ENCODE peak calls at places on chromosomes 12 and 14, in ten cellular contexts. One of them, this sample, is unnamed.

GRCh38 chr12:49244161-49244560 is 20.7 kb upstream of the TUBA1C start:
- DNase-seq in prostate gland: no peak
- DNase-seq in PC-3: no peak
- DNase-seq in Panc1: no peak
- DNase-seq in IMR-90: peak; percentile 82
- DNase-seq in heart left ventricle: no peak
- DNase-seq in A549: no peak
- DNase-seq in naive thymus-derived CD4-positive, alpha-beta T cell: no peak
- DNase-seq in mucosa of descending colon: no peak
- DNase-seq in lung: no peak
- DNase-seq in this sample: no peak

GRCh38 chr14:59281613-59282012 is 93.1 kb downstream of the DAAM1 start:
- DNase-seq in prostate gland: no peak
- DNase-seq in PC-3: peak; percentile 95
- DNase-seq in Panc1: no peak
- DNase-seq in IMR-90: peak; percentile 72
- DNase-seq in heart left ventricle: no peak
- DNase-seq in A549: no peak
- DNase-seq in naive thymus-derived CD4-positive, alpha-beta T cell: no peak
- DNase-seq in mucosa of descending colon: no peak
- DNase-seq in lung: no peak
- DNase-seq in this sample: no peak

GRCh38 chr12:102953221-102953620 is 4.3 kb upstream of the ASCL1 start:
- DNase-seq in prostate gland: no peak
- DNase-seq in PC-3: no peak
- DNase-seq in Panc1: no peak
- DNase-seq in IMR-90: no peak
- DNase-seq in heart left ventricle: no peak
- DNase-seq in A549: no peak
- DNase-seq in naive thymus-derived CD4-positive, alpha-beta T cell: no peak
- DNase-seq in mucosa of descending colon: no peak
- DNase-seq in lung: no peak
- DNase-seq in this sample: no peak

GRCh38 chr14:74302160-74302628 is 540 bp downstream of the ABCD4 start:
- DNase-seq in prostate gland: no peak
- DNase-seq in PC-3: peak; percentile 43
- DNase-seq in Panc1: no peak
- DNase-seq in IMR-90: peak; percentile 56
- DNase-seq in heart left ventricle: no peak
- DNase-seq in A549: peak; percentile 51
- DNase-seq in naive thymus-derived CD4-positive, alpha-beta T cell: peak; percentile 70
- DNase-seq in mucosa of descending colon: no peak
- DNase-seq in lung: no peak
- DNase-seq in this sample: no peak

GRCh38 chr12:78149459-78149858 is 318.8 kb downstream of the NAV3 start:
- DNase-seq in prostate gland: no peak
- DNase-seq in PC-3: no peak
- DNase-seq in Panc1: no peak
- DNase-seq in IMR-90: no peak
- DNase-seq in heart left ventricle: no peak
- DNase-seq in A549: no peak
- DNase-seq in naive thymus-derived CD4-positive, alpha-beta T cell: no peak
- DNase-seq in mucosa of descending colon: no peak
- DNase-seq in lung: no peak
- DNase-seq in this sample: no peak

GRCh38 chr14:59389936-59390335 is 75.2 kb downstream of the GPR135 start:
- DNase-seq in prostate gland: no peak
- DNase-seq in PC-3: no peak
- DNase-seq in Panc1: no peak
- DNase-seq in IMR-90: peak; percentile 25
- DNase-seq in heart left ventricle: no peak
- DNase-seq in A549: no peak
- DNase-seq in naive thymus-derived CD4-positive, alpha-beta T cell: no peak
- DNase-seq in mucosa of descending colon: no peak
- DNase-seq in lung: no peak
- DNase-seq in this sample: no peak

GRCh38 chr12:3034067-3034750 is 43.0 kb upstream of the TSPAN9 start:
- DNase-seq in prostate gland: no peak
- DNase-seq in PC-3: peak; percentile 59
- DNase-seq in Panc1: no peak
- DNase-seq in IMR-90: peak; percentile 71
- DNase-seq in heart left ventricle: peak; percentile 62
- DNase-seq in A549: peak; percentile 79
- DNase-seq in naive thymus-derived CD4-positive, alpha-beta T cell: peak; percentile 11
- DNase-seq in mucosa of descending colon: peak; percentile 66
- DNase-seq in lung: peak; percentile 51
- DNase-seq in this sample: peak; percentile 92

GRCh38 chr12:48525332-48525731 is at the start of gene OR8S1:
- DNase-seq in prostate gland: no peak
- DNase-seq in PC-3: no peak
- DNase-seq in Panc1: no peak
- DNase-seq in IMR-90: no peak
- DNase-seq in heart left ventricle: no peak
- DNase-seq in A549: no peak
- DNase-seq in naive thymus-derived CD4-positive, alpha-beta T cell: no peak
- DNase-seq in mucosa of descending colon: no peak
- DNase-seq in lung: no peak
- DNase-seq in this sample: no peak

GRCh38 chr12:66596189-66596588 is 82.7 kb downstream of the GRIP1 start:
- DNase-seq in prostate gland: no peak
- DNase-seq in PC-3: peak; percentile 75
- DNase-seq in Panc1: no peak
- DNase-seq in IMR-90: peak; percentile 7
- DNase-seq in heart left ventricle: no peak
- DNase-seq in A549: no peak
- DNase-seq in naive thymus-derived CD4-positive, alpha-beta T cell: no peak
- DNase-seq in mucosa of descending colon: no peak
- DNase-seq in lung: no peak
- DNase-seq in this sample: no peak

GRCh38 chr12:54394281-54394719 is 9.8 kb upstream of the ZNF385A start:
- DNase-seq in prostate gland: peak; percentile 67
- DNase-seq in PC-3: peak; percentile 88
- DNase-seq in Panc1: no peak
- DNase-seq in IMR-90: peak; percentile 56
- DNase-seq in heart left ventricle: no peak
- DNase-seq in A549: peak; percentile 68
- DNase-seq in naive thymus-derived CD4-positive, alpha-beta T cell: peak; percentile 13
- DNase-seq in mucosa of descending colon: no peak
- DNase-seq in lung: peak; percentile 64
- DNase-seq in this sample: no peak

GRCh38 chr12:81206425-81206824 is 128.5 kb downstream of the ACSS3 start:
- DNase-seq in prostate gland: no peak
- DNase-seq in PC-3: no peak
- DNase-seq in Panc1: no peak
- DNase-seq in IMR-90: no peak
- DNase-seq in heart left ventricle: no peak
- DNase-seq in A549: no peak
- DNase-seq in naive thymus-derived CD4-positive, alpha-beta T cell: no peak
- DNase-seq in mucosa of descending colon: no peak
- DNase-seq in lung: no peak
- DNase-seq in this sample: no peak
- H3K4me1 ChIP-seq in prostate gland: no peaks in the 10 kb centered on the region
- H3K4me1 ChIP-seq in PC-3: peaks cover 11% of the 10 kb centered on the region
- H3K4me1 ChIP-seq in Panc1: no peaks in the 10 kb centered on the region
- H3K4me1 ChIP-seq in IMR-90: no peaks in the 10 kb centered on the region
- H3K4me1 ChIP-seq in heart left ventricle: peaks cover 33% of the 10 kb centered on the region
- H3K4me1 ChIP-seq in A549: no peaks in the 10 kb centered on the region
- H3K4me1 ChIP-seq in naive thymus-derived CD4-positive, alpha-beta T cell: no peaks in the 10 kb centered on the region
- H3K4me1 ChIP-seq in mucosa of descending colon: peaks cover 12% of the 10 kb centered on the region
- H3K4me1 ChIP-seq in lung: no peaks in the 10 kb centered on the region
- H3K4me1 ChIP-seq in this sample: no peaks in the 10 kb centered on the region

GRCh38 chr12:130163461-130164215 is 1.4 kb downstream of the FZD10 start:
- DNase-seq in prostate gland: no peak
- DNase-seq in PC-3: no peak
- DNase-seq in Panc1: no peak
- DNase-seq in IMR-90: no peak
- DNase-seq in heart left ventricle: no peak
- DNase-seq in A549: no peak
- DNase-seq in naive thymus-derived CD4-positive, alpha-beta T cell: no peak
- DNase-seq in mucosa of descending colon: no peak
- DNase-seq in lung: no peak
- DNase-seq in this sample: no peak
- H3K4me3 ChIP-seq in prostate gland: peak overlapping the region; percentile 35
- H3K4me3 ChIP-seq in PC-3: no peak overlapping the region
- H3K4me3 ChIP-seq in Panc1: no peak overlapping the region
- H3K4me3 ChIP-seq in IMR-90: no peak overlapping the region
- H3K4me3 ChIP-seq in heart left ventricle: peak overlapping the region; percentile 0
- H3K4me3 ChIP-seq in A549: no peak overlapping the region
- H3K4me3 ChIP-seq in naive thymus-derived CD4-positive, alpha-beta T cell: no peak overlapping the region
- H3K4me3 ChIP-seq in mucosa of descending colon: no peak overlapping the region
- H3K4me3 ChIP-seq in lung: no peak overlapping the region
- H3K4me3 ChIP-seq in this sample: no peak overlapping the region

DNA sequence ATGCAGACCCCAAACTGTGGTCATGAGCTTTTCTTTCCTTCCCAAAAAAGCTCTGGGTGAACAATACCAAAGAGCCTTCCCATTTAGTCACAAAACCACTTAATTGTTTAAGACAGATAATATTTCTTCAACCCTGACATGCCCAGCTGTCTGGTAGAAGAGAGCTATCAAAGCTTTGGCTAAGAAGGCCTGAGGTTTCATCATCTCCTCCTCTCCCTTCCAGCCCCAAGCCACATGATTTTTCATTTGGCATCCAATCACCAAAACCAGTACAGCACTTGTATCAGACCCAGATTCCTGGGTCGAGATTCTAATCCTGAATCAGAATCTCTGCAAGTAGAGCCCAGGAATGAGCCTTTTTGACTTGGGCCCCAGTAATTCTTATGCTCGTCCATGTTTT is 199.6 kb upstream of the TMEM260 start:
- DNase-seq in prostate gland: no peak
- DNase-seq in PC-3: no peak
- DNase-seq in Panc1: no peak
- DNase-seq in IMR-90: no peak
- DNase-seq in heart left ventricle: no peak
- DNase-seq in A549: no peak
- DNase-seq in naive thymus-derived CD4-positive, alpha-beta T cell: no peak
- DNase-seq in mucosa of descending colon: no peak
- DNase-seq in lung: no peak
- DNase-seq in this sample: no peak
- H3K4me1 ChIP-seq in prostate gland: no peaks in the 10 kb centered on the region
- H3K4me1 ChIP-seq in PC-3: peaks cover 9% of the 10 kb centered on the region
- H3K4me1 ChIP-seq in Panc1: no peaks in the 10 kb centered on the region
- H3K4me1 ChIP-seq in IMR-90: peaks cover 4% of the 10 kb centered on the region
- H3K4me1 ChIP-seq in heart left ventricle: peaks cover 4% of the 10 kb centered on the region
- H3K4me1 ChIP-seq in A549: no peaks in the 10 kb centered on the region
- H3K4me1 ChIP-seq in naive thymus-derived CD4-positive, alpha-beta T cell: no peaks in the 10 kb centered on the region
- H3K4me1 ChIP-seq in mucosa of descending colon: no peaks in the 10 kb centered on the region
- H3K4me1 ChIP-seq in lung: no peaks in the 10 kb centered on the region
- H3K4me1 ChIP-seq in this sample: no peaks in the 10 kb centered on the region

DNA sequence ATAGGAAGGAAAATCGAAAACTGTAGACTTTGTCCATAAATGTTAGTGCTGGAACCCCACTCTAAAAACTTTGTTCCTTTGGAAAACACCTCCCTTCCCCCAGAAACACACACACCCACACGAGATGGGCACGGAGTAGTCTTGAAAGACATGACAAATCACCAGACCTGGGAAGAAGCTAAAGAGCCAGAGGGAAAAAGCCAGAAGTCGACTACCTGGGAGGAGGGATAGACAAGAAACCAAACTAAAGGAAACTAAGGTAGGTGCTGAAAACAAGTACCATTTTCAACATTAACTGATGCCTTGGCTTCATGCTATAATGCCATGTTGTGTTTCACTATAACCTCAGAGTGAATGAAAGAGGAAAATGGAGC is 899 bp upstream of the NANOG start:
- DNase-seq in prostate gland: no peak
- DNase-seq in PC-3: no peak
- DNase-seq in Panc1: no peak
- DNase-seq in IMR-90: no peak
- DNase-seq in heart left ventricle: no peak
- DNase-seq in A549: no peak
- DNase-seq in naive thymus-derived CD4-positive, alpha-beta T cell: no peak
- DNase-seq in mucosa of descending colon: no peak
- DNase-seq in lung: no peak
- DNase-seq in this sample: no peak
- H3K4me3 ChIP-seq in prostate gland: no peak overlapping the region
- H3K4me3 ChIP-seq in PC-3: no peak overlapping the region
- H3K4me3 ChIP-seq in Panc1: no peak overlapping the region
- H3K4me3 ChIP-seq in IMR-90: no peak overlapping the region
- H3K4me3 ChIP-seq in heart left ventricle: no peak overlapping the region
- H3K4me3 ChIP-seq in A549: no peak overlapping the region
- H3K4me3 ChIP-seq in naive thymus-derived CD4-positive, alpha-beta T cell: no peak overlapping the region
- H3K4me3 ChIP-seq in mucosa of descending colon: no peak overlapping the region
- H3K4me3 ChIP-seq in lung: no peak overlapping the region
- H3K4me3 ChIP-seq in this sample: peak overlapping the region; percentile 31

DNA sequence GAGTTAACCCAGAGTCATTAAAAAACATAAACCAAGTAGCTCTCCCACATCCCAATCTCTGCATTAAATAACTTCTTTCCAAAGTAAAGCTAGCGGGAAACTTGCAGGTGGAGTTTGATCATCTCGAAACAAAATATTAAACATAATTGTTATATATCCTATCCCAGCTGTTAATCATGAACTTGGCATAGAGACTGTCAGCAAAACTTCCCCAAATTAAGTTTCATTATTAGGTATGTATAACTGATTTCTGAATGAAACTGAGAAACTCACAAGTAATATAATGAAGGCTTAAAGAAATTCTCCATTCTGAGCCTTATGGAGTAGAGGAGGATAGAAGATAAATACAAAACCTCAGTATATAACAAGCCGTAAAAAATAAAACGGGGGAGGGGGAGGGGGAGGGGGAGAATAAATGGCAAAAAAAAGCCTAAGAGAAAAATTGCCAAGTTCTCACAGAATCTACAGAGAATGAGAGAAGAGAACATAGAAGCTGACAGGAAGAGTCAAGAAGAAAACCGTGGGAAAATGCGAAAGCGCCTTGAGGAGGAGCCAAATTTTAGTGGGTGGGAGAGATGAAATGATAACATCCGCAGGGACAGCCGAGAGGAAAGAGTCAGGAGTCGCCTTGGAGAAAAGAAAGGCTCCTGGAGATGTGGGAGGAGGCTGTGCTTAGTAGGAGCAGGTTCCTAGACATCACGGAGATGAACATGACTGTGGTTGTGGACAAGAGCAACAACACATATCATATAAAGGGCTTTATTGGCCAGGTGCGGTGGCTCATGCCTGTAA is 49.6 kb downstream of the PHLDA1 start:
- DNase-seq in prostate gland: no peak
- DNase-seq in PC-3: no peak
- DNase-seq in Panc1: no peak
- DNase-seq in IMR-90: peak; percentile 75
- DNase-seq in heart left ventricle: peak; percentile 60
- DNase-seq in A549: peak; percentile 85
- DNase-seq in naive thymus-derived CD4-positive, alpha-beta T cell: no peak
- DNase-seq in mucosa of descending colon: no peak
- DNase-seq in lung: no peak
- DNase-seq in this sample: no peak
- H3K4me1 ChIP-seq in prostate gland: no peaks in the 10 kb centered on the region
- H3K4me1 ChIP-seq in PC-3: peaks cover 52% of the 10 kb centered on the region
- H3K4me1 ChIP-seq in Panc1: peaks cover 84% of the 10 kb centered on the region
- H3K4me1 ChIP-seq in IMR-90: peaks cover 25% of the 10 kb centered on the region
- H3K4me1 ChIP-seq in heart left ventricle: peaks cover 28% of the 10 kb centered on the region
- H3K4me1 ChIP-seq in A549: peaks cover 86% of the 10 kb centered on the region
- H3K4me1 ChIP-seq in naive thymus-derived CD4-positive, alpha-beta T cell: peaks cover 15% of the 10 kb centered on the region
- H3K4me1 ChIP-seq in mucosa of descending colon: peaks cover 20% of the 10 kb centered on the region
- H3K4me1 ChIP-seq in lung: peaks cover 12% of the 10 kb centered on the region
- H3K4me1 ChIP-seq in this sample: no peaks in the 10 kb centered on the region

This sample was measured in NT2/D1.